ENCODE peak calls at places on chromosome 20, in six cellular contexts. One of them, this sample, is unnamed.

GRCh38 chr20:34560141-34560523 is 1.6 kb downstream of the MAP1LC3A start:
- DNase-seq in heart left ventricle: no peak
- DNase-seq in A673: no peak
- DNase-seq in SJCRH30: no peak
- DNase-seq in tibial artery: no peak
- DNase-seq in AG04450: no peak
- DNase-seq in this sample: no peak

GRCh38 chr20:1734269-1734858 is 76.8 kb upstream of the SIRPG start:
- DNase-seq in SJCRH30: peak; percentile 12
- DNase-seq in AG04450: no peak
- DNase-seq in tibial artery: no peak
- DNase-seq in A673: peak; percentile 32
- DNase-seq in heart left ventricle: no peak
- DNase-seq in this sample: no peak

GRCh38 chr20:20663841-20664240 is 48.6 kb downstream of the RALGAPA2 start:
- DNase-seq in A673: no peak
- DNase-seq in heart left ventricle: no peak
- DNase-seq in tibial artery: no peak
- DNase-seq in AG04450: no peak
- DNase-seq in SJCRH30: no peak
- DNase-seq in this sample: no peak

GRCh38 chr20:60224914-60225313 is 266.7 kb downstream of the CDH26 start:
- DNase-seq in heart left ventricle: no peak
- DNase-seq in tibial artery: no peak
- DNase-seq in AG04450: no peak
- DNase-seq in SJCRH30: peak; percentile 82
- DNase-seq in A673: peak; percentile 55
- DNase-seq in this sample: no peak

GRCh38 chr20:41268402-41268801 is 49.1 kb downstream of the ZHX3 start:
- DNase-seq in tibial artery: no peak
- DNase-seq in AG04450: no peak
- DNase-seq in A673: no peak
- DNase-seq in heart left ventricle: no peak
- DNase-seq in SJCRH30: no peak
- DNase-seq in this sample: no peak

GRCh38 chr20:1364106-1364505 is 28.7 kb downstream of the FKBP1A start:
- DNase-seq in SJCRH30: no peak
- DNase-seq in AG04450: no peak
- DNase-seq in heart left ventricle: no peak
- DNase-seq in A673: no peak
- DNase-seq in tibial artery: no peak
- DNase-seq in this sample: no peak

GRCh38 chr20:35568645-35569044 is 26.8 kb downstream of the ERGIC3 start:
- DNase-seq in A673: no peak
- DNase-seq in tibial artery: no peak
- DNase-seq in AG04450: no peak
- DNase-seq in SJCRH30: peak; percentile 42
- DNase-seq in heart left ventricle: no peak
- DNase-seq in this sample: no peak

GRCh38 chr20:49397525-49397924 is 84.9 kb downstream of the KCNB1 start:
- DNase-seq in SJCRH30: peak; percentile 92
- DNase-seq in A673: no peak
- DNase-seq in AG04450: no peak
- DNase-seq in heart left ventricle: peak; percentile 43
- DNase-seq in tibial artery: no peak
- DNase-seq in this sample: no peak

GRCh38 chr20:53559816-53560215 is 33.8 kb downstream of the ZNF217 start:
- DNase-seq in tibial artery: no peak
- DNase-seq in heart left ventricle: no peak
- DNase-seq in A673: no peak
- DNase-seq in AG04450: no peak
- DNase-seq in SJCRH30: no peak
- DNase-seq in this sample: no peak

GRCh38 chr20:24045621-24046020 is 57.0 kb upstream of the GGTLC1 start:
- DNase-seq in AG04450: no peak
- DNase-seq in SJCRH30: no peak
- DNase-seq in heart left ventricle: no peak
- DNase-seq in A673: peak; percentile 4
- DNase-seq in tibial artery: no peak
- DNase-seq in this sample: no peak

GRCh38 chr20:41222703-41223102 is 85.4 kb downstream of the PLCG1 start:
- DNase-seq in A673: no peak
- DNase-seq in tibial artery: no peak
- DNase-seq in SJCRH30: no peak
- DNase-seq in AG04450: no peak
- DNase-seq in heart left ventricle: no peak
- DNase-seq in this sample: no peak

GRCh38 chr20:33865761-33866160 is 54.6 kb downstream of the CHMP4B start:
- DNase-seq in A673: no peak
- DNase-seq in SJCRH30: no peak
- DNase-seq in heart left ventricle: no peak
- DNase-seq in tibial artery: no peak
- DNase-seq in AG04450: no peak
- DNase-seq in this sample: no peak

GRCh38 chr20:44910690-44911262 is 916 bp downstream of the PABPC1L start:
- DNase-seq in AG04450: no peak
- DNase-seq in SJCRH30: peak; percentile 31
- DNase-seq in tibial artery: no peak
- DNase-seq in heart left ventricle: no peak
- DNase-seq in A673: no peak
- DNase-seq in this sample: no peak

GRCh38 chr20:42024653-42025052 is 406.5 kb upstream of the CHD6 start:
- DNase-seq in SJCRH30: peak; percentile 88
- DNase-seq in AG04450: no peak
- DNase-seq in tibial artery: no peak
- DNase-seq in A673: peak; percentile 67
- DNase-seq in heart left ventricle: no peak
- DNase-seq in this sample: no peak

GRCh38 chr20:36591854-36592641 is 13.5 kb upstream of the RAB5IF start:
- DNase-seq in SJCRH30: peak; percentile 68
- DNase-seq in heart left ventricle: peak; percentile 35
- DNase-seq in AG04450: no peak
- DNase-seq in tibial artery: no peak
- DNase-seq in A673: peak; percentile 65
- DNase-seq in this sample: no peak

GRCh38 chr20:32980131-32980941 is 23.9 kb downstream of the SUN5 start:
- DNase-seq in tibial artery: peak; percentile 61
- DNase-seq in AG04450: no peak
- DNase-seq in SJCRH30: peak; percentile 97
- DNase-seq in A673: no peak
- DNase-seq in heart left ventricle: no peak
- DNase-seq in this sample: no peak

GRCh38 chr20:34260208-34260942 is 19.2 kb downstream of the ASIP start:
- DNase-seq in SJCRH30: no peak
- DNase-seq in AG04450: no peak
- DNase-seq in heart left ventricle: no peak
- DNase-seq in tibial artery: no peak
- DNase-seq in A673: no peak
- DNase-seq in this sample: no peak

GRCh38 chr20:53631909-53632662 is 38.4 kb upstream of the ZNF217 start:
- DNase-seq in AG04450: no peak
- DNase-seq in SJCRH30: no peak
- DNase-seq in A673: no peak
- DNase-seq in heart left ventricle: no peak
- DNase-seq in tibial artery: no peak
- DNase-seq in this sample: no peak

GRCh38 chr20:34586488-34587163 is 28.1 kb downstream of the MAP1LC3A start:
- DNase-seq in AG04450: no peak
- DNase-seq in A673: no peak
- DNase-seq in SJCRH30: no peak
- DNase-seq in tibial artery: no peak
- DNase-seq in heart left ventricle: no peak
- DNase-seq in this sample: no peak

GRCh38 chr20:40768105-40768504 is 79.1 kb upstream of the MAFB start:
- DNase-seq in tibial artery: no peak
- DNase-seq in heart left ventricle: no peak
- DNase-seq in AG04450: no peak
- DNase-seq in A673: no peak
- DNase-seq in SJCRH30: no peak
- DNase-seq in this sample: no peak

GRCh38 chr20:23114018-23114417 is 27.9 kb upstream of the CD93 start:
- DNase-seq in SJCRH30: no peak
- DNase-seq in A673: no peak
- DNase-seq in tibial artery: no peak
- DNase-seq in AG04450: no peak
- DNase-seq in heart left ventricle: peak; percentile 65
- DNase-seq in this sample: peak; percentile 69

GRCh38 chr20:61743606-61744005 is 322.1 kb downstream of the TAF4 start:
- DNase-seq in heart left ventricle: no peak
- DNase-seq in A673: no peak
- DNase-seq in tibial artery: no peak
- DNase-seq in SJCRH30: no peak
- DNase-seq in AG04450: no peak
- DNase-seq in this sample: no peak

GRCh38 chr20:6886065-6886729 is 118.7 kb downstream of the BMP2 start:
- DNase-seq in AG04450: no peak
- DNase-seq in heart left ventricle: no peak
- DNase-seq in tibial artery: no peak
- DNase-seq in SJCRH30: peak; percentile 51
- DNase-seq in A673: no peak
- DNase-seq in this sample: no peak

GRCh38 chr20:19992996-19993908 is 23.9 kb upstream of the NAA20 start:
- DNase-seq in heart left ventricle: no peak
- DNase-seq in AG04450: peak; percentile 65
- DNase-seq in A673: peak; percentile 91
- DNase-seq in tibial artery: peak; percentile 79
- DNase-seq in SJCRH30: peak; percentile 97
- DNase-seq in this sample: no peak

GRCh38 chr20:8812818-8813217 is 256.1 kb upstream of the PLCB4 start:
- DNase-seq in A673: peak; percentile 92
- DNase-seq in heart left ventricle: peak; percentile 47
- DNase-seq in SJCRH30: no peak
- DNase-seq in AG04450: no peak
- DNase-seq in tibial artery: no peak
- DNase-seq in this sample: peak; percentile 19

GRCh38 chr20:25623225-25623735 is 534 bp downstream of the NANP start:
- DNase-seq in AG04450: no peak
- DNase-seq in A673: no peak
- DNase-seq in tibial artery: peak; percentile 72
- DNase-seq in heart left ventricle: peak; percentile 46
- DNase-seq in SJCRH30: peak; percentile 58
- DNase-seq in this sample: peak; percentile 39

GRCh38 chr20:25622450-25623224 is 1.2 kb downstream of the NANP start:
- DNase-seq in A673: peak; percentile 15
- DNase-seq in AG04450: no peak
- DNase-seq in heart left ventricle: no peak
- DNase-seq in SJCRH30: no peak
- DNase-seq in tibial artery: no peak
- DNase-seq in this sample: no peak

GRCh38 chr20:25624500-25624939 is 706 bp upstream of the NANP start:
- DNase-seq in heart left ventricle: no peak
- DNase-seq in tibial artery: no peak
- DNase-seq in AG04450: no peak
- DNase-seq in A673: peak; percentile 54
- DNase-seq in SJCRH30: no peak
- DNase-seq in this sample: no peak

GRCh38 chr20:25623736-25624499 is at the start of gene NANP:
- DNase-seq in heart left ventricle: peak; percentile 98
- DNase-seq in tibial artery: peak; percentile 99
- DNase-seq in A673: peak; percentile 99
- DNase-seq in AG04450: peak; percentile 94
- DNase-seq in SJCRH30: peak; percentile 99
- DNase-seq in this sample: peak; percentile 97

GRCh38 chr20:25622049-25622448 is 1.8 kb downstream of the NANP start:
- DNase-seq in A673: no peak
- DNase-seq in tibial artery: no peak
- DNase-seq in AG04450: no peak
- DNase-seq in heart left ventricle: no peak
- DNase-seq in SJCRH30: no peak
- DNase-seq in this sample: no peak
- H3K27ac ChIP-seq in A673: peak overlapping the region; percentile 93
- H3K27ac ChIP-seq in tibial artery: no peak overlapping the region
- H3K27ac ChIP-seq in AG04450: no peak overlapping the region
- H3K27ac ChIP-seq in heart left ventricle: no peak overlapping the region
- H3K27ac ChIP-seq in SJCRH30: no peak overlapping the region
- H3K27ac ChIP-seq in this sample: no peak overlapping the region

GRCh38 chr20:39523405-39523804 is 561.3 kb downstream of the DHX35 start:
- DNase-seq in heart left ventricle: no peak
- DNase-seq in A673: no peak
- DNase-seq in SJCRH30: peak; percentile 32
- DNase-seq in tibial artery: no peak
- DNase-seq in AG04450: no peak
- DNase-seq in this sample: no peak
- H3K9me3 ChIP-seq in heart left ventricle: no peaks in the 10 kb centered on the region
- H3K9me3 ChIP-seq in A673: no peaks in the 10 kb centered on the region
- H3K9me3 ChIP-seq in SJCRH30: no peaks in the 10 kb centered on the region
- H3K9me3 ChIP-seq in tibial artery: no peaks in the 10 kb centered on the region
- H3K9me3 ChIP-seq in AG04450: peaks cover 7% of the 10 kb centered on the region
- H3K9me3 ChIP-seq in this sample: no peaks in the 10 kb centered on the region

DNA sequence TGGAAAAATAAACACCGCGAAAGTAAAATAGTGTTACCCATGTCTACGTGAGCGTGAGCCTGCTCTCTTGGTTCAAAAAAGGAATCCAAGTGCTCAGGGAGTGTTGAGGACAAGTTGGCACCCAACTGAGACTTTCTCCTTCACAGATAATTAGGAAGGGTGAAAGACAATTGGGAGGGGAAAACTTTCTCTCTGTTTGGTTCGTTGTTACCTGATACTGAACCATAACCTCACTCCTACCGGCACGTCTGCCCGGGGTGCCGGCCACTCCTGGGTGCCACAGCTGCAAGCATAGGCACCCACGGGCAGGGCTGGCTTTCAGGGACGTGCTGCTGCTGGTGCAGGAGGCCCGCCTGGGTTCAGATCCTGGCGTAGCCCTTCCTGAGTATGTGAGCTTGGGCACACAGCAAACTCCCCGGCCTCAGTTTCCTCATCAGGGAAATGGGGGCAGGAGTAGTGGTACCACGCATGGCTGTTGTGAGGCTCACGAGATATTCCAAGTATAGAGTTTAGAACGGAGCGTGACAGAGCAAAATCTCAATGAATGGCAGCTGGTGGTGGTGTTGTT is 38.2 kb upstream of the PMEPA1 start:
- DNase-seq in tibial artery: peak; percentile 81
- DNase-seq in heart left ventricle: no peak
- DNase-seq in SJCRH30: no peak
- DNase-seq in AG04450: no peak
- DNase-seq in A673: no peak
- DNase-seq in this sample: no peak
- H3K27me3 ChIP-seq in tibial artery: no peaks in the 10 kb centered on the region
- H3K27me3 ChIP-seq in heart left ventricle: no peaks in the 10 kb centered on the region
- H3K27me3 ChIP-seq in SJCRH30: no peaks in the 10 kb centered on the region
- H3K27me3 ChIP-seq in AG04450: peaks cover 25% of the 10 kb centered on the region
- H3K27me3 ChIP-seq in A673: no peaks in the 10 kb centered on the region
- H3K27me3 ChIP-seq in this sample: no peaks in the 10 kb centered on the region

DNA sequence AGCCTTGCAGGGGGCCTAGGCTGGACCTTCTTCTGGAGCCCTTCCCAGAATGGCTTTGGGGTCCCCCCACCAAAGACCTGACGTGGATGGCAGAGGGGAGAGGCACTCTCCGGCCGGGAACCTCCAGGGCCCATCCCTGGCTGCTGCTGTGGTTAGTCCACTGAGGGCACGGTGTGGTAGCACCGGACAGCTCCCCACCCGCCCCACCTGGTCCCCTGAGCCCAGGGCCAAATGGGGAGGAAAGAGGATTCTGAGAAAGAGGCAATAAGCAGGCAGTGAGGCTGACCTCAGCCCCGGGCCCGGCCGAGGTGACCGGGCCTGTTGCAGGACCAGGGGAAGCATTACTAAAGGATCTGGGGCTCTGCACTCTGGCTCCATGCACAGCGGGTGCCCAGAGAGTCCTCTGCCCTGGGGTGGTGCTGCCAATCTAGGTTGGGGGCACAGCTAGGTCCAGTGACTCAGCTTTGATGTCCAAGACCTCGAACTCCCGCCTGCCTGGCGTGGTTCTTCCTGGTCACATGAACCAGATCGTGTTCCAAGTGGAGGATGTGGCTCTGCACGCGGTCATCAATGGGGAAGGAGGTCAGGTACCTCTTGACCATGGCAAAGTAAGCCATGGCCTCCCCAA is 2.2 kb downstream of the CENPB start:
- DNase-seq in tibial artery: peak; percentile 67
- DNase-seq in AG04450: no peak
- DNase-seq in heart left ventricle: peak; percentile 23
- DNase-seq in SJCRH30: no peak
- DNase-seq in A673: no peak
- DNase-seq in this sample: no peak
- H3K27ac ChIP-seq in tibial artery: peak overlapping the region; percentile 82
- H3K27ac ChIP-seq in AG04450: no peak overlapping the region
- H3K27ac ChIP-seq in heart left ventricle: no peak overlapping the region
- H3K27ac ChIP-seq in SJCRH30: no peak overlapping the region
- H3K27ac ChIP-seq in A673: peak overlapping the region; percentile 58
- H3K27ac ChIP-seq in this sample: peak overlapping the region; percentile 92

This sample was measured in left ventricle myocardium inferior.